ENCODE peak calls at places on chromosomes 1 and 21, in seven cellular contexts. K is brain pericyte; Y is M059J; R is AG08395; E is thyroid gland; H is endothelial cell; G is stimulated activated CD8-positive, alpha-beta memory T cell treated with anti-CD3 and anti-CD28 coated beads, Interleukin-4, amount 100 ng/mL, for 24 hours. V is an unnamed sample.

GRCh38 chr1:192724670-192725069 is 84.2 kb upstream of the RGS2 start:
- DNase-seq in K (no peak), Y (peak), R (peak), E (no peak), H (no peak), G (no peak), V (no peak)

GRCh38 chr1:63317007-63317813 is 5.2 kb upstream of the FOXD3 start:
- DNase-seq in K (no peak), Y (peak), R (peak), E (peak), H (peak), G (peak), V (peak)

GRCh38 chr1:208252126-208252853 is 8.1 kb upstream of the PLXNA2 start:
- DNase-seq in K (no peak), Y (peak), R (peak), E (no peak), H (no peak), G (no peak), V (no peak)

GRCh38 chr1:231827337-231828105 is 200.9 kb downstream of the DISC1 start:
- DNase-seq in K (no peak), Y (peak), R (peak), E (no peak), H (no peak), G (no peak), V (no peak)

GRCh38 chr1:171188388-171189266 is 3.5 kb downstream of the FMO2 start:
- DNase-seq in K (no peak), Y (peak), R (peak), E (peak), H (peak), G (peak), V (peak)

GRCh38 chr1:40078512-40079333 is 18.3 kb downstream of the PPT1 start:
- DNase-seq in K (no peak), Y (peak), R (peak), E (peak), H (peak), G (no peak), V (no peak)

GRCh38 chr1:204684551-204685235 is 845 bp downstream of the LRRN2 start:
- DNase-seq in K (no peak), Y (peak), R (no peak), E (peak), H (peak), G (no peak), V (peak)

GRCh38 chr21:37176716-37177115 is 90.4 kb downstream of the VPS26C start:
- DNase-seq in K (no peak), Y (peak), R (no peak), E (peak), H (no peak), G (no peak), V (no peak)

GRCh38 chr1:99772809-99773208 is 6.4 kb upstream of the FRRS1 start:
- DNase-seq in K (no peak), Y (no peak), R (no peak), E (no peak), H (no peak), G (no peak), V (no peak)

GRCh38 chr1:25676488-25676887 is 59.9 kb downstream of the MAN1C1 start:
- DNase-seq in K (no peak), Y (peak), R (no peak), E (peak), H (no peak), G (no peak), V (no peak)

V was measured in T47D.